ENCODE peak calls at places on chromosomes 2 and 18, in seven cellular contexts. O is MCF 10A; D is GM06990; K is ELR; J is NCI-H1694; Q is retinal pigment epithelial cell; E is stimulated activated naive CD4-positive, alpha-beta T cell. B is an unnamed sample.

GRCh38 chr2:50672286-50672685 is 359.6 kb downstream of the NRXN1 start:
- DNase-seq in O (no peak), D (no peak), K (no peak), J (no peak), Q (no peak), E (no peak), B (no peak)

GRCh38 chr18:62437520-62438329 is 85.1 kb upstream of the ZCCHC2 start:
- DNase-seq in O (peak; percentile 70), D (no peak), K (no peak), J (peak; percentile 57), Q (no peak), E (no peak), B (no peak)

GRCh38 chr2:66070717-66071602 is 364.0 kb upstream of the MEIS1 start:
- DNase-seq in O (no peak), D (no peak), K (no peak), J (no peak), Q (no peak), E (no peak), B (no peak)

GRCh38 chr2:218387369-218388194 is 5.5 kb downstream of the SLC11A1 start:
- DNase-seq in O (peak; percentile 57), D (no peak), K (peak; percentile 43), J (peak; percentile 40), Q (no peak), E (peak; percentile 25), B (no peak)

GRCh38 chr2:8581601-8582041 is 100.2 kb upstream of the ID2 start:
- DNase-seq in O (no peak), D (no peak), K (no peak), J (no peak), Q (no peak), E (no peak), B (no peak)

GRCh38 chr2:69616755-69617154 is 26.8 kb downstream of the AAK1 start:
- DNase-seq in O (peak; percentile 39), D (peak; percentile 21), K (no peak), J (no peak), Q (no peak), E (no peak), B (peak; percentile 6)

GRCh38 chr2:23346029-23346428 is 39.0 kb upstream of the KLHL29 start:
- DNase-seq in O (no peak), D (no peak), K (no peak), J (no peak), Q (no peak), E (no peak), B (no peak)

GRCh38 chr2:86368181-86368824 is 30.9 kb upstream of the REEP1 start:
- DNase-seq in O (peak; percentile 50), D (peak; percentile 56), K (peak; percentile 72), J (peak; percentile 61), Q (no peak), E (peak; percentile 43), B (no peak)

GRCh38 chr2:37802106-37802791 is 122.8 kb upstream of the RMDN2 start:
- DNase-seq in O (peak; percentile 80), D (no peak), K (peak; percentile 71), J (no peak), Q (no peak), E (no peak), B (no peak)

GRCh38 chr18:35578481-35578880 is 3.1 kb upstream of the GALNT1 start:
- DNase-seq in O (no peak), D (no peak), K (no peak), J (no peak), Q (peak; percentile 24), E (no peak), B (no peak)

GRCh38 chr2:118983133-118983532 is 41.1 kb downstream of the MARCO start:
- DNase-seq in O (no peak), D (no peak), K (no peak), J (no peak), Q (no peak), E (no peak), B (no peak)

GRCh38 chr2:216404010-216404618 is 8.2 kb upstream of the SMARCAL1 start:
- DNase-seq in O (peak; percentile 56), D (no peak), K (peak; percentile 68), J (peak; percentile 54), Q (no peak), E (peak; percentile 28), B (peak; percentile 16)

GRCh38 chr2:38057651-38058410 is 18.1 kb downstream of the CYP1B1 start:
- DNase-seq in O (peak; percentile 61), D (no peak), K (peak; percentile 41), J (no peak), Q (no peak), E (no peak), B (no peak)

GRCh38 chr2:48248251-48248933 is 281.6 kb upstream of the STON1 start:
- DNase-seq in O (peak; percentile 76), D (peak; percentile 19), K (peak; percentile 96), J (peak; percentile 84), Q (peak; percentile 57), E (no peak), B (no peak)

GRCh38 chr2:43312751-43313641 is 86.6 kb upstream of the ZFP36L2 start:
- DNase-seq in O (peak; percentile 76), D (no peak), K (peak; percentile 68), J (no peak), Q (no peak), E (no peak), B (no peak)

GRCh38 chr2:152166633-152167032 is 8.9 kb downstream of the STAM2 start:
- DNase-seq in O (no peak), D (peak; percentile 56), K (peak; percentile 28), J (no peak), Q (no peak), E (no peak), B (no peak)

GRCh38 chr2:74554821-74555531 is 456 bp downstream of the DOK1 start:
- DNase-seq in O (no peak), D (peak; percentile 76), K (no peak), J (no peak), Q (no peak), E (peak; percentile 24), B (no peak)

GRCh38 chr18:41593276-41593675 is 361.8 kb upstream of the PIK3C3 start:
- DNase-seq in O (no peak), D (no peak), K (peak; percentile 20), J (no peak), Q (peak; percentile 84), E (no peak), B (no peak)

GRCh38 chr2:231068525-231069222 is 12.0 kb downstream of the PSMD1 start:
- DNase-seq in O (peak; percentile 30), D (no peak), K (peak; percentile 89), J (no peak), Q (no peak), E (no peak), B (no peak)

GRCh38 chr2:7977900-7978299 is 704.0 kb upstream of the ID2 start:
- DNase-seq in O (no peak), D (no peak), K (no peak), J (no peak), Q (no peak), E (no peak), B (no peak)

GRCh38 chr2:231708773-231709635 is 679 bp downstream of the PTMA start:
- DNase-seq in O (no peak), D (peak; percentile 78), K (peak; percentile 52), J (no peak), Q (no peak), E (peak; percentile 62), B (no peak)

GRCh38 chr2:190763901-190764514 is 115.1 kb downstream of the NAB1 start:
- DNase-seq in O (peak; percentile 23), D (no peak), K (peak; percentile 49), J (no peak), Q (no peak), E (no peak), B (no peak)

GRCh38 chr2:16218651-16219050 is 278.3 kb downstream of the MYCN start:
- DNase-seq in O (peak; percentile 8), D (no peak), K (no peak), J (peak; percentile 44), Q (no peak), E (no peak), B (no peak)